ENCODE peak calls at places on chromosomes 12 and 14, in seven cellular contexts. U, R, E, A, X, T and I are unnamed samples. For H3K36me3, the result is how much of the 10 kb centered on the place peaks cover.

GRCh38 chr12:98856897-98857540 is 211.9 kb downstream of the APAF1 start:
- DNase-seq in U (no peak), R (no peak), E (no peak), A (no peak), X (peak), T (no peak), I (no peak)

GRCh38 chr12:4911316-4911994 is 1.8 kb downstream of the KCNA1 start:
- DNase-seq in U (no peak), R (no peak), E (no peak), A (no peak), X (peak), T (no peak), I (no peak)

GRCh38 chr14:68247867-68248266 is 428.3 kb downstream of the RAD51B start:
- DNase-seq in U (peak), R (no peak), E (no peak), A (peak), X (no peak), T (peak), I (peak)

GRCh38 chr12:49092086-49092815 is 2.4 kb downstream of the DHH start:
- DNase-seq in U (no peak), R (no peak), E (peak), A (no peak), X (peak), T (peak), I (peak)

GRCh38 chr12:126685636-126686035 is 1581.3 kb upstream of the TMEM132C start:
- DNase-seq in U (no peak), R (no peak), E (no peak), A (no peak), X (no peak), T (no peak), I (no peak)

GRCh38 chr14:49692895-49693737 is at the start of gene KLHDC1:
- DNase-seq in U (peak), R (peak), E (peak), A (peak), X (peak), T (peak), I (peak)

GRCh38 chr12:111368291-111368683 is 608 bp downstream of the PHETA1 start:
- DNase-seq in U (no peak), R (peak), E (no peak), A (no peak), X (no peak), T (no peak), I (peak)

GRCh38 chr14:73462078-73462715 is 3.9 kb upstream of the NUMB start:
- DNase-seq in U (peak), R (peak), E (no peak), A (peak), X (no peak), T (peak), I (peak)

GRCh38 chr12:73180734-73181133 is 908.6 kb downstream of the TRHDE start:
- DNase-seq in U (no peak), R (no peak), E (no peak), A (no peak), X (no peak), T (no peak), I (no peak)

GRCh38 chr14:92644166-92644565 is 104.3 kb downstream of the LGMN start:
- DNase-seq in U (no peak), R (no peak), E (no peak), A (no peak), X (no peak), T (peak), I (no peak)

GRCh38 chr14:69674546-69675245 is 63.3 kb downstream of the SUSD6 start:
- DNase-seq in U (no peak), R (no peak), E (no peak), A (no peak), X (no peak), T (no peak), I (no peak)

GRCh38 chr14:105865904-105866840 is 339.8 kb downstream of the TMEM121 start:
- DNase-seq in U (peak), R (no peak), E (peak), A (peak), X (no peak), T (no peak), I (peak)

GRCh38 chr14:61736751-61737150 is 25.5 kb upstream of the SNAPC1 start:
- DNase-seq in U (no peak), R (no peak), E (no peak), A (no peak), X (no peak), T (peak), I (no peak)

GRCh38 chr12:28507867-28508266 is 317.6 kb downstream of the CCDC91 start:
- DNase-seq in U (no peak), R (no peak), E (no peak), A (no peak), X (no peak), T (no peak), I (no peak)

GRCh38 chr14:92088494-92088893 is 17.9 kb downstream of the ATXN3 start:
- DNase-seq in U (no peak), R (no peak), E (no peak), A (no peak), X (no peak), T (no peak), I (no peak)

GRCh38 chr14:74019743-74020142 is 594 bp downstream of the BBOF1 start:
- DNase-seq in U (no peak), R (no peak), E (no peak), A (no peak), X (no peak), T (peak), I (no peak)

GRCh38 chr12:25151476-25151875 is 43.5 kb downstream of the DNAI7 start:
- DNase-seq in U (no peak), R (peak), E (no peak), A (no peak), X (no peak), T (peak), I (no peak)

GRCh38 chr12:57006809-57007475 is 596 bp upstream of the ZBTB39 start:
- DNase-seq in U (no peak), R (no peak), E (no peak), A (no peak), X (no peak), T (no peak), I (no peak)

GRCh38 chr14:93104961-93105360 is 10.8 kb downstream of the ITPK1 start:
- DNase-seq in U (no peak), R (no peak), E (no peak), A (no peak), X (no peak), T (no peak), I (no peak)

GRCh38 chr14:34538871-34539406 is 562 bp downstream of the EAPP start:
- DNase-seq in U (no peak), R (no peak), E (no peak), A (no peak), X (no peak), T (no peak), I (no peak)

GRCh38 chr14:60311417-60311816 is 62.4 kb downstream of the PPM1A start:
- DNase-seq in U (no peak), R (no peak), E (no peak), A (no peak), X (no peak), T (peak), I (no peak)

GRCh38 chr14:101020971-101021370 is 117.4 kb upstream of the RTL1 start:
- DNase-seq in U (no peak), R (peak), E (no peak), A (peak), X (peak), T (no peak), I (no peak)

GRCh38 chr14:79705126-79705894 is 506.0 kb downstream of the DIO2 start:
- DNase-seq in U (no peak), R (peak), E (no peak), A (no peak), X (no peak), T (no peak), I (no peak)

GRCh38 chr12:6961695-6962284 is 8.7 kb downstream of the PHB2 start:
- DNase-seq in U (peak), R (peak), E (no peak), A (peak), X (peak), T (peak), I (peak)

GRCh38 chr14:104665092-104665662 is 24.2 kb upstream of the INF2 start:
- DNase-seq in U (no peak), R (no peak), E (no peak), A (no peak), X (no peak), T (peak), I (no peak)

GRCh38 chr12:47222960-47223847 is 143.4 kb upstream of the AMIGO2 start:
- DNase-seq in U (no peak), R (no peak), E (peak), A (no peak), X (peak), T (no peak), I (no peak)

GRCh38 chr14:47511829-47512228 is 163.6 kb downstream of the MDGA2 start:
- DNase-seq in U (no peak), R (no peak), E (no peak), A (no peak), X (no peak), T (no peak), I (no peak)

GRCh38 chr14:47509957-47510356 is 165.4 kb downstream of the MDGA2 start:
- DNase-seq in U (no peak), R (no peak), E (no peak), A (no peak), X (no peak), T (no peak), I (no peak)

DNA sequence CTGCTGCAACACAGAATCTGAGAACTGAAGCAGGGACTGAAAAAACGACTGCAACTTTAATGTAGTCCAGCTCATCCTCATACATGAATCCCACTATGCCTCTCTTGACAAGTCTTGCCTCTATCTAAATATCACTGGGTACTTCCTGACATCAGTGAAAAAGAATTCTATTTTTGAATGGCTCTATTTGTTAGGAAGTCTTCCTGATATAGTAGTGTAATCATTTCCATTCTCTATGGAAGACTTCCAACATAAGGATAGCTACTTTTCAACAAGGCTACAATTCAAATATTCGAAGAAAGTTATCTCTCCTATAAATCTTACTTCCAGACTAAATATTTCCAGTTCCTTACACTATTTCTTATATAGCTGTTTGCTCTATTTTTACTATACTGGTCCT is 167.5 kb downstream of the MDGA2 start:
- DNase-seq in U (no peak), R (no peak), E (no peak), A (no peak), X (no peak), T (no peak), I (no peak)
- H3K4me3 ChIP-seq in U (no peak), R (no peak), E (no peak), A (no peak), X (no peak), T (no peak), I (no peak)

GRCh38 chr12:108635997-108636808 is 2.5 kb upstream of the SELPLG start:
- DNase-seq in U (peak), R (no peak), E (no peak), A (no peak), X (no peak), T (no peak), I (no peak)
- TF ChIP-seq POLR2A in U (no peak), R (no peak), E (no peak), A (no peak), X (no peak), T (no peak), I (no peak)

GRCh38 chr12:113003631-113004030 is 25.3 kb downstream of the OAS2 start:
- DNase-seq in U (no peak), R (no peak), E (no peak), A (no peak), X (no peak), T (no peak), I (no peak)
- H3K36me3 ChIP-seq in U (under half), R (under half), E (under half), A (under half), X (under half), T (under half), I (under half)

GRCh38 chr12:65825323-65825572 is 965 bp downstream of the HMGA2 start:
- DNase-seq in U (no peak), R (no peak), E (no peak), A (no peak), X (no peak), T (no peak), I (no peak)
- H3K4me3 ChIP-seq in U (peak), R (peak), E (peak), A (peak), X (peak), T (peak), I (no peak)